ENCODE peak calls at places on chromosomes 6 and 20, in six cellular contexts. E is mammary epithelial cell, R is HepG2, V is HCT116, A is fibroblast of lung, D is endothelial cell of umbilical vein. L is an unnamed sample.

GRCh38 chr20:5172903-5173463 is 46.2 kb downstream of the CDS2 start:
- DNase-seq in V (no peak), D (no peak), R (peak; percentile 80), E (no peak), A (no peak), L (no peak)

GRCh38 chr20:33277471-33278441 is 5.3 kb upstream of the BPIFB1 start:
- DNase-seq in D (no peak), E (no peak), V (no peak), A (no peak), R (peak; percentile 53), L (no peak)

GRCh38 chr6:40387871-40388264 is 199.3 kb downstream of the LRFN2 start:
- DNase-seq in A (no peak), D (no peak), V (no peak), E (no peak), R (no peak), L (no peak)

GRCh38 chr6:14711056-14711703 is 534.7 kb upstream of the JARID2 start:
- DNase-seq in R (peak; percentile 28), A (peak; percentile 88), D (no peak), V (no peak), E (peak; percentile 78), L (no peak)

GRCh38 chr20:31707994-31708744 is 14.5 kb downstream of the BCL2L1 start:
- DNase-seq in A (no peak), R (no peak), E (no peak), V (no peak), D (no peak), L (no peak)

GRCh38 chr20:1721687-1722512 is 64.3 kb upstream of the SIRPG start:
- DNase-seq in R (no peak), E (peak; percentile 80), A (no peak), V (no peak), D (no peak), L (no peak)

GRCh38 chr20:63580796-63581461 is 6.9 kb upstream of the HELZ2 start:
- DNase-seq in A (peak; percentile 41), D (peak; percentile 28), R (peak; percentile 78), E (peak; percentile 79), V (peak; percentile 52), L (no peak)

GRCh38 chr6:161406633-161407032 is 132.8 kb upstream of the AGPAT4 start:
- DNase-seq in R (no peak), A (peak; percentile 92), V (peak; percentile 39), E (peak; percentile 95), D (no peak), L (no peak)

GRCh38 chr20:33897313-33897912 is 86.3 kb downstream of the CHMP4B start:
- DNase-seq in V (peak; percentile 26), E (no peak), D (no peak), R (no peak), A (no peak), L (no peak)

GRCh38 chr6:105184921-105185320 is 5.1 kb upstream of the POPDC3 start:
- DNase-seq in V (no peak), E (no peak), D (peak; percentile 67), A (peak; percentile 94), R (no peak), L (no peak)

DNA sequence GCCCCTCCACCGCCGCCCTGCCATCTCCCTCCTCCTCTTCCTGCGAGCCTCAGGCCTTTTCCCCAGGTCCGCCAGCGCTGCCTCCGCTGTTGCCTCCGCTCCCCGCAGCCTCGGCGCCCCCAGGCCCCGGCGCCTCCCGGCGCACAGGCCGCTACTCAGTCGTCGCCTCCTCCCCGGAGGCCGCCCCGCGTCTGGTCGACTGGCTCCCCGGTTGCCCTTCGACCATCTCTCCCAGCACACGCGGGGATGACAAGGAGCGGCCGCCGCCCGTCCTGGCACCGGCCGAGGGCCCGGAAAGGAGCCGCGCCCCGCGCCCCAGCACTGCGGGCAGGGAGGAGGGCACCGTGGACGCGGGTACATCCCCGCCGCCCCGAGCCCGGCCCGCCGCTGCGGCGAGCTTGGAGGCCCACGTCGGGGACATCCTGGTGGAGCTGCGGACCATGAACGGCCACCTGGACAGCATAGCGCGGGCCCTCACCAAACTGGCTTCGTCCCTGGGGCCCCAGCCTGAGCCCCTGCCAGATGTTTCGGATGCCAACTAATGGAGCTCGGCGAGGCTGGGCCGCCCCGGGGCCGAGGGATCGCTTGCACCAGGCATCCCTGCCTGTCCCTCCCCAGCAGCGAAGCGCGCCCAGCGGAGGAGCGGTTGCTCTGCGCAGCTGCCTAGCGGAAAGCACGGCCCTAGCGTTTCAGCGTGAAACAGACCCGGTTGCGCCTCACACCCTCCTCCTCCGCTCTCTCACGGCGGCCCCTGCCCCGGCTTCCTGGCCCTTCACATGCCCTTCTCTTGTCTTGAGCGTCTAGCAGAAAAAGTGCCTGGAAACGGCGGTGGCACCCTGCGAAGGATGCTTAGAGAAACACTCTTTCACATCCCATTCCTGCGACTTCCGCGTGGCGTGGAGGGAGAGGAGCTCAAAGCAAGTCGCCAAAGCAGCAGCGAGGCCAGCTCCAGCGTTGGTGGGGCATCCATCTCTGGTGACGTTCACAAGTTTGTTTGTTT is 285.7 kb upstream of the SUPT3H start:
- DNase-seq in E (no peak), R (no peak), A (peak; percentile 48), D (peak; percentile 42), V (no peak), L (no peak)
- TF ChIP-seq EZH2 in E (no peak), R (peak; percentile 22), A (no peak), D (peak; percentile 34), V (no peak), L (no peak)

GRCh38 chr6:119742188-119742803 is 392.7 kb upstream of the MAN1A1 start:
- DNase-seq in V (peak; percentile 53), D (peak; percentile 42), E (peak; percentile 33), A (peak; percentile 27), R (peak; percentile 54), L (no peak)

GRCh38 chr6:119735500-119735899 is 385.9 kb upstream of the MAN1A1 start:
- DNase-seq in V (no peak), R (no peak), D (no peak), E (no peak), A (no peak), L (no peak)

GRCh38 chr6:119738425-119738824 is 388.9 kb upstream of the MAN1A1 start:
- DNase-seq in V (no peak), D (no peak), A (no peak), E (no peak), R (no peak), L (no peak)

GRCh38 chr6:119736680-119737079 is 387.1 kb upstream of the MAN1A1 start:
- DNase-seq in R (no peak), A (no peak), V (no peak), D (no peak), E (no peak), L (no peak)

GRCh38 chr6:119739776-119740175 is 390.2 kb upstream of the MAN1A1 start:
- DNase-seq in D (no peak), A (no peak), R (no peak), E (no peak), V (no peak), L (no peak)
- H3K27ac ChIP-seq in D (no peak overlapping the region), A (no peak overlapping the region), R (no peak overlapping the region), E (no peak overlapping the region), V (no peak overlapping the region), L (no peak overlapping the region)

DNA sequence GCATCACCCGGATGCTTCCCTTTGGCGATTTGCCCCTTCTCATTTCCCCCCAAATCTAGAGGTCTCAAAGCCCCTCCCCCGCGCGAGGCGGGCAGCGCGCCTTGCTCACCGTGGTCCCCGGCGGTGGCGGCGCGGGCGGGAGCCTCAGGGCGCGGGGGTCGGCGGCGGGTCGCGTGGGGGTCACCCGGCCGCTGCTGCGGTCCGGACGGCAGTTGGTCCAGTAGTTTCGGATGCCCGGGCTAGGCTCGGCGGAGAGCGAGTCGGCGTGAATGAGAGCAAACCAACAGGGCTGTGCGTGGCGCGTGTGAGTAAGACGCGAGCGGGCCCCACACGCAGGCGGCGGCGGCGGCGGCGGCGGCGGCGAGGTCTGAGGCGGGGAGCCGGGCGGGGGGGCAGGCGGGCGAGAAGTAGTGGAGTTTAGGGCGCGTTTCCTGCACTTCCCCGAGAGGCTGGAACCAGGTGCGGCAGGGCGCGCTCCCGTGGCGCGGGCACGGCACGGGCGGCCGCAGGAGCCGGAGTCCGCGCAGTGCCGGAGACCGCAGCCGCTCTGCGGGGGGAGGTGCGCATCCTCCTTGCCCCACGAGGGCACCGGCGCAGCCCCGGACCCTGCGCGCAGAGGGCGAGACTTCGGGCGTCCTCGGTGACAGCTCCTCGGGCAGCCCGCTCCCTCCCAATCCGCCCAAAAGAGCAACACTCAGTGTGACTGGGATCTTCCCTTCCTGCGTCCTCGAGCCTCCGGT is 567 bp downstream of the HS3ST5 start:
- DNase-seq in A (peak; percentile 21), E (peak; percentile 16), V (no peak), D (no peak), R (no peak), L (no peak)
- TF ChIP-seq EZH2 in A (peak; percentile 66), E (peak; percentile 36), V (no peak), D (peak; percentile 76), R (no peak), L (no peak)

GRCh38 chr6:82953871-82954270 is 111.8 kb downstream of the UBE3D start:
- DNase-seq in A (peak; percentile 65), V (no peak), D (no peak), E (no peak), R (no peak), L (no peak)
- H3K27ac ChIP-seq in A (no peak overlapping the region), V (no peak overlapping the region), D (no peak overlapping the region), E (no peak overlapping the region), R (no peak overlapping the region), L (no peak overlapping the region)

GRCh38 chr20:61852268-61853072 is 213.2 kb downstream of the TAF4 start:
- DNase-seq in R (no peak), A (no peak), D (no peak), E (no peak), V (no peak), L (no peak)

GRCh38 chr20:61849822-61850221 is 215.9 kb downstream of the TAF4 start:
- DNase-seq in D (no peak), E (no peak), R (no peak), A (no peak), V (no peak), L (no peak)

GRCh38 chr20:61849376-61849775 is 216.3 kb downstream of the TAF4 start:
- DNase-seq in A (no peak), V (no peak), R (no peak), E (no peak), D (no peak), L (no peak)

GRCh38 chr20:61850457-61850856 is 215.2 kb downstream of the TAF4 start:
- DNase-seq in E (no peak), R (no peak), A (no peak), D (no peak), V (no peak), L (no peak)

GRCh38 chr20:61850926-61851900 is 214.5 kb downstream of the TAF4 start:
- DNase-seq in E (no peak), A (no peak), D (no peak), R (no peak), V (no peak), L (no peak)
- TF ChIP-seq EZH2 in E (no peak), A (no peak), D (no peak), R (no peak), V (no peak), L (no peak)

DNA sequence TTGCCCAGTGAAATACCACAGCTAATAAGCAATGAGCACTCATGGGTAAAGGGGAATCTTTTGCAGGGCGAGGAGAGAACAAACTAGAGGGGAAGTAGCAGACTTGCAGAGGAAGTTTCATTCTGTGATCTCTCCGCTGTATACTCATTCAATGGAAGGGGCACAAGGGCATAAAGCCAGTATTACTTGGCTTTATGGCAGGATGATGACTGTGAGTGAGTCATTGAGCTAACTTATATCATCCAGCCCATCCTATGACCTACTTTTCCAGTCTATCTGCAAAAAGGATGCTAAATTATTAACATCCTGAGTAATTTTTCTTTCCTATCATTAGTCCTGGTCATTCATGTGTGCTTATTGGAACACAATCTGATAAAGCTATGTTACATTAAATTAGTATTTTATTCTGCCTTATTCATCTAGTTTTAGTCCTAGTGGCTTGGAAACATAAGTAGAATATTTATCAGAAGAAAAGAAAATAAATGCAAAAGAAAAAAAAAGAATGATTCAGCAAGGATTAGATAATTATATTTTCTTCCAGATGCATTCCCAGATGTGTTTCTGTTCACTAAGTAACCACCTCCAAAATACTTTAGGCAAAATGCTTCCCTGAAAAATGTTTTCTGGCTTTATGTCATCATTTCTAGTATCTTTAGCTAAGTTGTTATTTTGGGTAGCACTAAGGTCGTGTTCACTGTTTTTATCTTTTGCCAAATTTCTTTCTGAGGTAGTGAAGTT is 471.7 kb downstream of the CDKAL1 start:
- DNase-seq in R (peak; percentile 64), E (peak; percentile 86), D (peak; percentile 94), A (peak; percentile 93), V (peak; percentile 85), L (no peak)
- H3K27ac ChIP-seq in R (no peak overlapping the region), E (no peak overlapping the region), D (peak overlapping the region; percentile 96), A (no peak overlapping the region), V (peak overlapping the region; percentile 87), L (no peak overlapping the region)

L was measured in SK-N-MC.